ENCODE peak calls at places on chromosomes 4 and X, in seven cellular contexts. E is CD8-positive, alpha-beta T cell; D is fibroblast of lung; G is choroid plexus epithelial cell; O is AG09309; L is H1; J is mucosa of descending colon. U is an unnamed sample.
A peak's percentile ranks its signal among the peaks of the same experiment; 100 is the strongest.

GRCh38 chr4:43882470-43882869 is 566.1 kb downstream of the KCTD8 start:
- DNase-seq in E (no peak), D (no peak), G (no peak), O (no peak), L (no peak), J (no peak), U (no peak)

GRCh38 chr4:1290165-1290977 is 680 bp downstream of the MAEA start:
- DNase-seq in E (no peak), D (no peak), G (peak; percentile 24), O (no peak), L (no peak), J (peak; percentile 69), U (no peak)

GRCh38 chr4:128387600-128388351 is 100.2 kb upstream of the PGRMC2 start:
- DNase-seq in E (no peak), D (no peak), G (peak; percentile 71), O (no peak), L (no peak), J (no peak), U (no peak)

GRCh38 chr4:171629737-171630136 is 183.5 kb upstream of the GALNTL6 start:
- DNase-seq in E (no peak), D (no peak), G (no peak), O (no peak), L (peak; percentile 54), J (no peak), U (no peak)

GRCh38 chrX:17559728-17560379 is 177.4 kb upstream of the SCML1 start:
- DNase-seq in E (no peak), D (peak; percentile 94), G (peak; percentile 89), O (peak; percentile 68), L (no peak), J (peak; percentile 15), U (no peak)

GRCh38 chrX:2696698-2697215 is 5.7 kb downstream of the CD99 start:
- DNase-seq in E (peak; percentile 42), D (peak; percentile 86), G (peak; percentile 81), O (no peak), L (no peak), J (peak; percentile 31), U (no peak)

GRCh38 chrX:48890934-48891401 is 6.6 kb downstream of the TIMM17B start:
- DNase-seq in E (no peak), D (no peak), G (no peak), O (no peak), L (peak; percentile 52), J (peak; percentile 21), U (no peak)

GRCh38 chr4:83124079-83124780 is 9.7 kb upstream of the PLAC8 start:
- DNase-seq in E (no peak), D (no peak), G (no peak), O (no peak), L (no peak), J (peak; percentile 16), U (no peak)

GRCh38 chrX:101232316-101232715 is 12.7 kb downstream of the DRP2 start:
- DNase-seq in E (no peak), D (no peak), G (peak; percentile 21), O (no peak), L (no peak), J (no peak), U (no peak)

GRCh38 chr4:119977135-119977534 is 89.5 kb downstream of the MAD2L1 start:
- DNase-seq in E (no peak), D (peak; percentile 22), G (peak; percentile 9), O (no peak), L (no peak), J (no peak), U (no peak)

GRCh38 chr4:188603646-188604045 is 464.4 kb downstream of the TRIML1 start:
- DNase-seq in E (no peak), D (no peak), G (no peak), O (no peak), L (no peak), J (no peak), U (no peak)

GRCh38 chr4:57148831-57149230 is 38.6 kb upstream of the IGFBP7 start:
- DNase-seq in E (no peak), D (peak; percentile 69), G (peak; percentile 68), O (no peak), L (no peak), J (no peak), U (no peak)

GRCh38 chrX:129235903-129236302 is 287.4 kb downstream of the SMARCA1 start:
- DNase-seq in E (no peak), D (no peak), G (no peak), O (no peak), L (no peak), J (no peak), U (no peak)

GRCh38 chr4:103268746-103269145 is 70.6 kb upstream of the CENPE start:
- DNase-seq in E (no peak), D (no peak), G (no peak), O (no peak), L (no peak), J (no peak), U (no peak)

GRCh38 chrX:38468758-38469157 is 92.6 kb upstream of the TSPAN7 start:
- DNase-seq in E (no peak), D (no peak), G (no peak), O (no peak), L (no peak), J (no peak), U (no peak)

GRCh38 chr4:107216379-107216778 is 180.3 kb upstream of the DKK2 start:
- DNase-seq in E (no peak), D (no peak), G (no peak), O (no peak), L (no peak), J (no peak), U (no peak)

GRCh38 chrX:47621851-47622250 is 2.2 kb upstream of the SYN1 start:
- DNase-seq in E (no peak), D (no peak), G (no peak), O (no peak), L (no peak), J (no peak), U (no peak)

GRCh38 chrX:54423161-54423888 is 16.9 kb upstream of the TSR2 start:
- DNase-seq in E (no peak), D (no peak), G (peak; percentile 19), O (no peak), L (peak; percentile 47), J (peak; percentile 2), U (no peak)

GRCh38 chr4:182478475-182478874 is 235.3 kb downstream of the TENM3 start:
- DNase-seq in E (no peak), D (peak; percentile 73), G (peak; percentile 72), O (peak; percentile 3), L (no peak), J (no peak), U (no peak)

GRCh38 chr4:30744957-30745640 is 24.9 kb downstream of the PCDH7 start:
- DNase-seq in E (no peak), D (no peak), G (peak; percentile 56), O (no peak), L (no peak), J (no peak), U (no peak)

GRCh38 chr4:121380448-121381147 is at the start of gene QRFPR:
- DNase-seq in E (no peak), D (no peak), G (no peak), O (no peak), L (peak; percentile 70), J (no peak), U (peak; percentile 55)

GRCh38 chr4:147678796-147679549 is 5.0 kb downstream of the PRMT9 start:
- DNase-seq in E (no peak), D (peak; percentile 68), G (peak; percentile 21), O (no peak), L (peak; percentile 75), J (no peak), U (no peak)

GRCh38 chrX:50779694-50780093 is 34.3 kb downstream of the SHROOM4 start:
- DNase-seq in E (no peak), D (no peak), G (peak; percentile 29), O (no peak), L (no peak), J (no peak), U (no peak)

GRCh38 chr4:14115106-14115505 is 487.6 kb upstream of the BOD1L1 start:
- DNase-seq in E (no peak), D (no peak), G (no peak), O (no peak), L (no peak), J (no peak), U (no peak)
- TF ChIP-seq CTCF in E (no peak), D (no peak), G (no peak), O (no peak), L (no peak), J (no peak), U (no peak)

GRCh38 chr4:152735302-152735917 is 44.1 kb downstream of the TIGD4 start:
- DNase-seq in E (no peak), D (peak; percentile 47), G (peak; percentile 60), O (no peak), L (no peak), J (no peak), U (no peak)
- TF ChIP-seq CTCF in E (peak; percentile 37), D (peak; percentile 22), G (peak; percentile 62), O (peak; percentile 51), L (no peak), J (no peak), U (peak; percentile 46)

GRCh38 chr4:76546282-76547166 is 111.5 kb downstream of the SHROOM3 start:
- DNase-seq in E (no peak), D (peak; percentile 70), G (peak; percentile 89), O (peak; percentile 88), L (no peak), J (peak; percentile 35), U (no peak)

GRCh38 chr4:76545161-76545884 is 110.3 kb downstream of the SHROOM3 start:
- DNase-seq in E (no peak), D (no peak), G (peak; percentile 57), O (no peak), L (no peak), J (no peak), U (no peak)

GRCh38 chr4:76548704-76549103 is 113.7 kb downstream of the SHROOM3 start:
- DNase-seq in E (no peak), D (no peak), G (no peak), O (no peak), L (no peak), J (no peak), U (no peak)

GRCh38 chr4:76549765-76550164 is 114.7 kb downstream of the SHROOM3 start:
- DNase-seq in E (no peak), D (no peak), G (no peak), O (no peak), L (no peak), J (no peak), U (no peak)

GRCh38 chr4:76547167-76547760 is 112.2 kb downstream of the SHROOM3 start:
- DNase-seq in E (no peak), D (no peak), G (no peak), O (no peak), L (no peak), J (no peak), U (no peak)
- TF ChIP-seq CTCF in E (no peak), D (no peak), G (no peak), O (no peak), L (no peak), J (no peak), U (no peak)

DNA sequence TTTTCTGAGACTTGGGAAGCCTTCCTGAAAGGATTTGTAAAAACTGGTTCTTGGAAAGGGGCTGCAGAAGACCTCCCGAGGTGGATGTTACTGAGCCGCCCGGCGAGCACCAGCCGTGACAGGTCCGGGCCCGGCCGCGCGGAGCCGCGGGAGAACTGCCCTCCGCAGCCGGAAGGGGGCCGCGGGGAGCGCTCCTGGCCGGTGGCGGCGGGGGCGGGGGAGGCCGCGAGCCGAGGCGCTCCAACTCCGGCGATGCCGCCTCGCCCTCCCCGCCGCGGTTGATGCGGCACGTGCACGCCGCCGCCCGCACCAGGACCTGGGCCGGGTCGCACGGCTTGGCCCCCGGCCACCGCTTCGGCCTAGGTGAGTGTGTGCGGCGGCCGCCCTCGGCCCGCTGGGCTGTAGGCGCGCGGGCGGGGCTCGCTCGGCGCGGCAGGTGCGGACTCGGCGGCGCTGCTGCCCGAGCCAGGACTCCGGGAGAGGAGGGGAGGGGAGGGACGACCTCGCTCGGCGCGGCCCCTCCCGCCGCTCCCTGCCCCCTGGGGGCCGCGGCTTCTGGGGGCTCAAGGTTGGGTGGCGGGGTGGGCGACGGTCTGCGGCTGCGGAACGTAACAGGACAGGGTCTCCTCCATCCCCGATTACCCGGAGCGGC is 1.7 kb downstream of the SPRY1 start:
- DNase-seq in E (peak; percentile 42), D (peak; percentile 67), G (peak; percentile 75), O (no peak), L (peak; percentile 80), J (peak; percentile 79), U (peak; percentile 80)
- TF ChIP-seq CTCF in E (peak; percentile 49), D (peak; percentile 25), G (peak; percentile 46), O (peak; percentile 41), L (peak; percentile 57), J (peak; percentile 68), U (peak; percentile 48)